ENCODE peak calls at places on chromosomes 13 and 19, in nine cellular contexts. E, W, A, N, V, M, C, Z and J are unnamed samples.
A peak's percentile ranks its signal among the peaks of the same experiment; 100 is the strongest.

GRCh38 chr19:23118400-23118799 is 1.6 kb downstream of the ZNF730 start:
- DNase-seq in E (no peak), W (no peak), A (no peak), N (no peak), V (no peak), M (no peak), C (no peak), Z (no peak), J (no peak)

GRCh38 chr13:24264976-24265375 is 44.4 kb upstream of the C1QTNF9 start:
- DNase-seq in E (no peak), W (no peak), A (no peak), N (peak; percentile 70), V (no peak), M (no peak), C (no peak), Z (peak; percentile 2), J (peak; percentile 75)

GRCh38 chr13:91725646-91726045 is 327.2 kb downstream of the GPC5 start:
- DNase-seq in E (no peak), W (no peak), A (no peak), N (no peak), V (no peak), M (no peak), C (peak; percentile 15), Z (no peak), J (no peak)

GRCh38 chr13:101398920-101399319 is 17.4 kb downstream of the NALCN start:
- DNase-seq in E (no peak), W (peak; percentile 84), A (no peak), N (no peak), V (no peak), M (peak; percentile 26), C (peak; percentile 59), Z (peak; percentile 75), J (no peak)

GRCh38 chr13:40315416-40316064 is 350.9 kb downstream of the FOXO1 start:
- DNase-seq in E (no peak), W (no peak), A (no peak), N (no peak), V (no peak), M (no peak), C (peak; percentile 79), Z (peak; percentile 45), J (no peak)

GRCh38 chr13:28324181-28324789 is 170.6 kb downstream of the FLT1 start:
- DNase-seq in E (no peak), W (peak; percentile 73), A (peak; percentile 82), N (peak; percentile 47), V (no peak), M (peak; percentile 72), C (peak; percentile 86), Z (peak; percentile 46), J (no peak)

GRCh38 chr19:33040994-33041827 is 23.5 kb downstream of the RHPN2 start:
- DNase-seq in E (peak; percentile 97), W (no peak), A (no peak), N (no peak), V (no peak), M (no peak), C (peak; percentile 43), Z (peak; percentile 15), J (no peak)

GRCh38 chr13:40063278-40063698 is 407.8 kb downstream of the COG6 start:
- DNase-seq in E (no peak), W (no peak), A (no peak), N (no peak), V (no peak), M (no peak), C (no peak), Z (no peak), J (no peak)

GRCh38 chr19:44603201-44603945 is 10.0 kb upstream of the IGSF23 start:
- DNase-seq in E (no peak), W (peak; percentile 99), A (no peak), N (no peak), V (no peak), M (peak; percentile 95), C (peak; percentile 90), Z (no peak), J (no peak)

GRCh38 chr13:102825921-102826706 is 19.7 kb upstream of the ERCC5 start:
- DNase-seq in E (peak; percentile 86), W (peak; percentile 93), A (no peak), N (no peak), V (no peak), M (peak; percentile 90), C (peak; percentile 41), Z (peak; percentile 88), J (no peak)

GRCh38 chr13:38990693-38991092 is at the start of gene STOML3:
- DNase-seq in E (no peak), W (no peak), A (no peak), N (no peak), V (no peak), M (no peak), C (no peak), Z (no peak), J (no peak)

GRCh38 chr13:113402471-113403254 is 38.7 kb upstream of the GRTP1 start:
- DNase-seq in E (no peak), W (no peak), A (no peak), N (no peak), V (no peak), M (no peak), C (peak; percentile 43), Z (no peak), J (peak; percentile 32)

GRCh38 chr19:14116918-14117578 is 514 bp downstream of the PRKACA start:
- DNase-seq in E (peak; percentile 17), W (no peak), A (no peak), N (peak; percentile 56), V (peak; percentile 77), M (no peak), C (peak; percentile 73), Z (no peak), J (peak; percentile 60)

GRCh38 chr19:38706792-38707511 is 37.3 kb downstream of the CAPN12 start:
- DNase-seq in E (no peak), W (no peak), A (no peak), N (no peak), V (no peak), M (no peak), C (peak; percentile 82), Z (no peak), J (no peak)

GRCh38 chr13:96373597-96373996 is 283.7 kb downstream of the HS6ST3 start:
- DNase-seq in E (no peak), W (no peak), A (no peak), N (no peak), V (no peak), M (no peak), C (no peak), Z (no peak), J (no peak)

DNA sequence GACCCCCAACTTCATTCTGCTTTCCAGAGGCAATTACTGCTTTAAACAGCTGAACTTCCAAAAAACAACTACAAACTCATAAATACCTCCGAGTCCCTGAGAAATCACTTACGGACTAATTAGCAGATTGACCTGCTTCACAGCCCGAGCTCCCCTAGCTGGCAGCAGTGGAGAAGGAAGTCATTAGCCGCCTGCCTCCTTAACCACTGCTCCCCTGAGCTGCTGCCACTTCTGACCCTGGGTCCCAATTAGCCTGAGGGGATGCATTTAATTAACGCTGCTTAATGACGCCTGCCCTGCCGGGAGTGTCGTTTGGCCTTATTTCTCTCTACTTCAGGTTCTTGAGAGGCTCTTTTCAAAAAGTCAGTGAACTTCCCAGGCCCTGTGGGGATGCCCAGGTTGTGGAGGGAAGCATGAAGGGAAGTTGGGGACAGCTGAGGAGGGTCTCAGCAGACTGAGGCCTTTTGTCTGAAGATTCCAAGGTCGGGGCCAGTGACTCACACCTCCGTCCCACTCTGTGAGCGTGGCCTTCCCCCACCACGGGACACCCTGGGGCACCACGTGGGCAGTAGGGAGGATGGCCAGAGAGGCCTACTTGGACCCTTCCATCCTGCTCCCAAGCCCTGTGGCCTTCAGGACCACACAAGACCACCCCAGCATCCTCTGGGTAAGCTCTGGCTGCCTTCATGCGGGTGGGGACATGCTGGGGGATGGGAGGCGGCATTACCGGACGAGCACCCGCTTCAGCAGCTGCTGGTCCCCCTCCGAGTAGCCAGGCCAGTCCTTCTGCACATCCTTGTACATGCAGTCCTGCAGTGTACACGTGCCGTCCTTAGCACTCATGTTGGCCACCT is 19.8 kb upstream of the ISYNA1 start:
- DNase-seq in E (no peak), W (no peak), A (no peak), N (no peak), V (no peak), M (no peak), C (peak; percentile 52), Z (no peak), J (no peak)
- H3K4me1 ChIP-seq in E (peaks cover 27% of the 10 kb centered on the region), W (peaks cover 18% of the 10 kb centered on the region), A (no peaks in the 10 kb centered on the region), N (no peaks in the 10 kb centered on the region), V (peaks cover 37% of the 10 kb centered on the region), M (peaks cover 27% of the 10 kb centered on the region), C (peaks cover 41% of the 10 kb centered on the region), Z (peaks cover 28% of the 10 kb centered on the region), J (peaks cover 21% of the 10 kb centered on the region)

GRCh38 chr19:2820112-2820702 is 539 bp downstream of the ZNF554 start:
- DNase-seq in E (no peak), W (no peak), A (peak; percentile 52), N (peak; percentile 32), V (no peak), M (no peak), C (peak; percentile 94), Z (no peak), J (peak; percentile 50)
- H3K27ac ChIP-seq in E (no peak overlapping the region), W (no peak overlapping the region), A (peak overlapping the region; percentile 83), N (peak overlapping the region; percentile 3), V (peak overlapping the region; percentile 59), M (no peak overlapping the region), C (no peak overlapping the region), Z (peak overlapping the region; percentile 30), J (peak overlapping the region; percentile 76)

GRCh38 chr19:2711175-2711936 is 8.9 kb upstream of the GNG7 start:
- DNase-seq in E (no peak), W (peak; percentile 95), A (no peak), N (no peak), V (no peak), M (peak; percentile 76), C (peak; percentile 99), Z (no peak), J (no peak)
- TF ChIP-seq CTCF in E (no peak), W (no peak), A (no peak), N (no peak), V (no peak), M (no peak), C (no peak), Z (no peak), J (no peak)

DNA sequence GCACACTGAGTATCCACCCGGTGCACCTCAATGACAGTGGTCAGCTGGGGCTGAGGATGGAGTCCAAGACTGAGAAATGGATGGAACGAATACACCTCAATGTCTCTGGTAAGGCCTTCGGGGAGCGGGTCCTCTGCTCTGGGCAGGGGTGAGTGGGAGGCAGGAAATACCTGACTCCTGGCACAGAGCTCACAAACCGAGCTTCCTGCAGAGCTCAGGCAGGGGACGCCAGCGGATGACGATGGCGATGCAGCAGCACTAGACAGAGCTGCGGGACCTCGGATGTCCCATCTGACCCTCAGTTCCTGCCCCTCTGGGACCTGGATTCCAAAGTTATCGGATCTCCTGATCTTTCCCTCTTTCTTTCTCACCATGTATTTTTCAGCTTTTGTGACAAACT is 3.8 kb downstream of the CD22 start:
- DNase-seq in E (no peak), W (no peak), A (no peak), N (no peak), V (no peak), M (no peak), C (peak; percentile 27), Z (no peak), J (no peak)
- H3K4me1 ChIP-seq in E (no peaks in the 10 kb centered on the region), W (no peaks in the 10 kb centered on the region), A (no peaks in the 10 kb centered on the region), N (no peaks in the 10 kb centered on the region), V (no peaks in the 10 kb centered on the region), M (no peaks in the 10 kb centered on the region), C (no peaks in the 10 kb centered on the region), Z (peaks cover 5% of the 10 kb centered on the region), J (no peaks in the 10 kb centered on the region)

GRCh38 chr13:42746846-42747245 is 34.5 kb upstream of the FAM216B start:
- DNase-seq in E (no peak), W (peak; percentile 58), A (no peak), N (no peak), V (no peak), M (no peak), C (peak; percentile 63), Z (no peak), J (no peak)
- H3K27ac ChIP-seq in E (peak overlapping the region; percentile 40), W (peak overlapping the region; percentile 6), A (no peak overlapping the region), N (no peak overlapping the region), V (no peak overlapping the region), M (peak overlapping the region; percentile 85), C (peak overlapping the region; percentile 59), Z (no peak overlapping the region), J (no peak overlapping the region)

GRCh38 chr19:42113641-42114348 is 18.5 kb downstream of the POU2F2 start:
- DNase-seq in E (peak; percentile 91), W (peak; percentile 99), A (no peak), N (no peak), V (no peak), M (peak; percentile 87), C (peak; percentile 99), Z (peak; percentile 96), J (no peak)
- TF ChIP-seq CTCF in E (peak; percentile 40), W (peak; percentile 47), A (peak; percentile 39), N (no peak), V (no peak), M (peak; percentile 39), C (peak; percentile 36), Z (peak; percentile 39), J (no peak)